ENCODE peak calls at places on chromosomes 5 and 9, in nine cellular contexts. Y, R, K, D, Q, C, N, H and O are unnamed samples.

GRCh38 chr5:83095973-83096539 is 18.7 kb downstream of the XRCC4 start:
- DNase-seq in Y (no peak), R (no peak), K (no peak), D (no peak), Q (no peak), C (no peak), N (no peak), H (peak), O (no peak)

GRCh38 chr9:110142868-110143866 is 64.8 kb downstream of the C9orf152 start:
- DNase-seq in Y (no peak), R (no peak), K (no peak), D (no peak), Q (no peak), C (no peak), N (peak), H (peak), O (no peak)

GRCh38 chr9:29213374-29214161 is 1640.3 kb upstream of the C9orf72 start:
- DNase-seq in Y (no peak), R (no peak), K (no peak), D (peak), Q (peak), C (no peak), N (no peak), H (no peak), O (peak)

GRCh38 chr5:93602261-93603149 is 19.5 kb downstream of the NR2F1 start:
- DNase-seq in Y (no peak), R (no peak), K (no peak), D (no peak), Q (peak), C (no peak), N (no peak), H (no peak), O (no peak)

GRCh38 chr5:148374693-148375360 is 8.9 kb upstream of the FBXO38 start:
- DNase-seq in Y (no peak), R (no peak), K (no peak), D (no peak), Q (peak), C (no peak), N (no peak), H (peak), O (peak)

GRCh38 chr5:172902497-172903472 is 56.4 kb upstream of the RPL26L1 start:
- DNase-seq in Y (no peak), R (peak), K (no peak), D (no peak), Q (peak), C (no peak), N (no peak), H (peak), O (no peak)

GRCh38 chr5:58871648-58872242 is 288.9 kb downstream of the RAB3C start:
- DNase-seq in Y (no peak), R (no peak), K (no peak), D (no peak), Q (peak), C (peak), N (no peak), H (peak), O (peak)

GRCh38 chr9:91923145-91923544 is 26.9 kb downstream of the ROR2 start:
- DNase-seq in Y (no peak), R (no peak), K (no peak), D (no peak), Q (no peak), C (no peak), N (no peak), H (no peak), O (no peak)

GRCh38 chr5:119327018-119327417 is 28.8 kb upstream of the TNFAIP8 start:
- DNase-seq in Y (no peak), R (no peak), K (no peak), D (no peak), Q (no peak), C (no peak), N (no peak), H (peak), O (no peak)

GRCh38 chr5:96297290-96297689 is 135.8 kb downstream of the PCSK1 start:
- DNase-seq in Y (no peak), R (no peak), K (no peak), D (no peak), Q (no peak), C (no peak), N (no peak), H (peak), O (no peak)

GRCh38 chr5:81214848-81215247 is 18.3 kb upstream of the CKMT2 start:
- DNase-seq in Y (no peak), R (no peak), K (no peak), D (no peak), Q (no peak), C (no peak), N (no peak), H (no peak), O (no peak)

GRCh38 chr5:138402640-138403039 is 36.2 kb upstream of the REEP2 start:
- DNase-seq in Y (no peak), R (no peak), K (no peak), D (no peak), Q (no peak), C (no peak), N (no peak), H (no peak), O (no peak)

GRCh38 chr9:126937444-126937843 is 22.9 kb downstream of the RALGPS1 start:
- DNase-seq in Y (no peak), R (no peak), K (no peak), D (no peak), Q (no peak), C (no peak), N (no peak), H (no peak), O (no peak)

GRCh38 chr9:121222524-121223171 is 21.0 kb upstream of the RAB14 start:
- DNase-seq in Y (no peak), R (no peak), K (no peak), D (peak), Q (peak), C (no peak), N (no peak), H (peak), O (peak)

GRCh38 chr9:134526798-134527492 is 114.7 kb upstream of the COL5A1 start:
- DNase-seq in Y (no peak), R (no peak), K (no peak), D (no peak), Q (no peak), C (no peak), N (no peak), H (no peak), O (no peak)

GRCh38 chr9:134623408-134624066 is 18.1 kb upstream of the COL5A1 start:
- DNase-seq in Y (no peak), R (no peak), K (no peak), D (no peak), Q (no peak), C (no peak), N (peak), H (no peak), O (no peak)

GRCh38 chr9:16642421-16643109 is 227.9 kb downstream of the BNC2 start:
- DNase-seq in Y (no peak), R (no peak), K (no peak), D (no peak), Q (no peak), C (no peak), N (no peak), H (no peak), O (no peak)

GRCh38 chr5:64497390-64497789 is 8.4 kb upstream of the RGS7BP start:
- DNase-seq in Y (no peak), R (no peak), K (no peak), D (no peak), Q (no peak), C (no peak), N (no peak), H (peak), O (no peak)

GRCh38 chr9:2173170-2173569 is 158.0 kb downstream of the SMARCA2 start:
- DNase-seq in Y (no peak), R (no peak), K (no peak), D (no peak), Q (no peak), C (no peak), N (no peak), H (no peak), O (no peak)

GRCh38 chr9:82164159-82164558 is 175.6 kb downstream of the SPATA31D1 start:
- DNase-seq in Y (no peak), R (no peak), K (no peak), D (no peak), Q (no peak), C (no peak), N (no peak), H (no peak), O (no peak)

GRCh38 chr9:93962041-93962440 is 6.9 kb upstream of the BARX1 start:
- DNase-seq in Y (no peak), R (no peak), K (no peak), D (no peak), Q (no peak), C (no peak), N (no peak), H (peak), O (no peak)

GRCh38 chr5:149370878-149371277 is 8.2 kb downstream of the IL17B start:
- DNase-seq in Y (no peak), R (no peak), K (no peak), D (no peak), Q (no peak), C (no peak), N (no peak), H (no peak), O (no peak)

GRCh38 chr5:54807421-54807820 is 178.0 kb downstream of the ESM1 start:
- DNase-seq in Y (no peak), R (no peak), K (no peak), D (no peak), Q (no peak), C (no peak), N (no peak), H (peak), O (no peak)

GRCh38 chr9:15416880-15417279 is 5.8 kb upstream of the SNAPC3 start:
- DNase-seq in Y (no peak), R (no peak), K (peak), D (no peak), Q (peak), C (peak), N (peak), H (peak), O (no peak)

GRCh38 chr5:173530547-173530946 is 85.9 kb downstream of the BOD1 start:
- DNase-seq in Y (no peak), R (no peak), K (no peak), D (no peak), Q (no peak), C (no peak), N (no peak), H (no peak), O (no peak)

GRCh38 chr5:115262405-115263247 is at the start of gene PGGT1B:
- DNase-seq in Y (peak), R (peak), K (peak), D (peak), Q (peak), C (peak), N (peak), H (peak), O (peak)

GRCh38 chr9:92658611-92659010 is 11.3 kb downstream of the IPPK start:
- DNase-seq in Y (no peak), R (no peak), K (no peak), D (no peak), Q (no peak), C (no peak), N (no peak), H (no peak), O (no peak)

GRCh38 chr5:59760798-59761348 is 132.7 kb downstream of the PDE4D start:
- DNase-seq in Y (no peak), R (no peak), K (no peak), D (no peak), Q (no peak), C (no peak), N (no peak), H (peak), O (no peak)

GRCh38 chr9:4318741-4319140 is 18.9 kb upstream of the GLIS3 start:
- DNase-seq in Y (no peak), R (no peak), K (no peak), D (no peak), Q (no peak), C (no peak), N (no peak), H (no peak), O (no peak)

GRCh38 chr5:169670769-169671525 is 33.9 kb downstream of the DOCK2 start:
- DNase-seq in Y (peak), R (no peak), K (no peak), D (no peak), Q (no peak), C (no peak), N (no peak), H (no peak), O (no peak)

GRCh38 chr9:105187781-105188180 is 56.7 kb upstream of the SLC44A1 start:
- DNase-seq in Y (no peak), R (no peak), K (no peak), D (no peak), Q (no peak), C (no peak), N (no peak), H (peak), O (no peak)

GRCh38 chr9:123924727-123925126 is 5.2 kb downstream of the DENND1A start:
- DNase-seq in Y (no peak), R (no peak), K (no peak), D (no peak), Q (no peak), C (no peak), N (no peak), H (no peak), O (no peak)